ENCODE peak calls at places on chromosomes 4 and X, in eight cellular contexts. R is iPS-NIHi11; C is left lung; E is mammary epithelial cell; Y is CD8-positive, alpha-beta T cell; T is DMS 273 treated with DMSO at 0.1 percent for 48 hours; N is substantia nigra; U is NCI-H1417 treated with DMSO at 0.1 percent for 48 hours. K is an unnamed sample.

GRCh38 chr4:85815796-85816459 is 341.0 kb downstream of the ARHGAP24 start:
- DNase-seq in R (no peak), C (no peak), E (no peak), Y (no peak), T (no peak), N (no peak), U (no peak), K (no peak)

GRCh38 chr4:1368421-1369090 is 21.5 kb downstream of the UVSSA start:
- DNase-seq in R (peak; percentile 59), C (peak; percentile 28), E (no peak), Y (no peak), T (no peak), N (no peak), U (no peak), K (no peak)

GRCh38 chrX:72102760-72103159 is 29.0 kb downstream of the RTL5 start:
- DNase-seq in R (no peak), C (no peak), E (no peak), Y (no peak), T (no peak), N (no peak), U (no peak), K (no peak)

GRCh38 chr4:119559044-119559647 is 69.5 kb downstream of the PDE5A start:
- DNase-seq in R (peak; percentile 23), C (no peak), E (peak; percentile 19), Y (no peak), T (no peak), N (no peak), U (no peak), K (no peak)

GRCh38 chr4:134780244-134780643 is 578.7 kb upstream of the PABPC4L start:
- DNase-seq in R (no peak), C (no peak), E (no peak), Y (no peak), T (no peak), N (no peak), U (no peak), K (no peak)

GRCh38 chr4:150237110-150237852 is 159.0 kb downstream of the DCLK2 start:
- DNase-seq in R (no peak), C (no peak), E (peak; percentile 75), Y (no peak), T (no peak), N (no peak), U (no peak), K (no peak)

GRCh38 chr4:106471151-106471550 is 102.6 kb upstream of the GIMD1 start:
- DNase-seq in R (no peak), C (no peak), E (no peak), Y (no peak), T (no peak), N (no peak), U (no peak), K (no peak)

GRCh38 chrX:13692771-13693231 is 3.9 kb downstream of the RAB9A start:
- DNase-seq in R (no peak), C (no peak), E (no peak), Y (no peak), T (no peak), N (no peak), U (no peak), K (no peak)

GRCh38 chr4:186726440-186727148 is 2.9 kb upstream of the FAT1 start:
- DNase-seq in R (peak; percentile 88), C (peak; percentile 65), E (peak; percentile 89), Y (no peak), T (no peak), N (peak; percentile 69), U (no peak), K (no peak)